ENCODE peak calls at places on chromosomes 11 and 22, in ten cellular contexts. N is astrocyte; B is cardiac fibroblast; Q is NCI-H524; C is naive thymus-derived CD8-positive, alpha-beta T cell; U is KBM-7; W is HT-29; L is NCI-H1436; I is sciatic nerve; F is glomerular endothelial cell. Z is an unnamed sample.
A peak's percentile ranks its signal among the peaks of the same experiment; 100 is the strongest.

GRCh38 chr22:40462195-40462988 is 92.0 kb downstream of the SGSM3 start:
- DNase-seq in W (no peak), L (no peak), U (peak; percentile 35), C (peak; percentile 18), N (no peak), I (no peak), B (no peak), Q (no peak), F (no peak), Z (no peak)

GRCh38 chr11:62337682-62338181 is 484 bp downstream of the ASRGL1 start:
- DNase-seq in I (peak; percentile 61), N (no peak), C (peak; percentile 1), F (no peak), Q (peak; percentile 10), U (no peak), B (peak; percentile 3), W (peak; percentile 58), L (no peak), Z (peak; percentile 50)

GRCh38 chr11:77188912-77189491 is 61.0 kb downstream of the MYO7A start:
- DNase-seq in W (peak; percentile 73), C (no peak), B (no peak), Q (no peak), F (no peak), I (no peak), U (no peak), N (no peak), L (no peak), Z (peak; percentile 39)

GRCh38 chr11:67276821-67277230 is 10.6 kb downstream of the GRK2 start:
- DNase-seq in C (no peak), N (no peak), B (peak; percentile 41), Q (no peak), F (no peak), I (peak; percentile 69), W (peak; percentile 64), U (peak; percentile 97), L (no peak), Z (peak; percentile 73)

GRCh38 chr22:49968313-49968830 is 7.8 kb downstream of the PIM3 start:
- DNase-seq in F (no peak), W (no peak), C (no peak), N (no peak), U (no peak), Q (no peak), B (no peak), I (no peak), L (no peak), Z (peak; percentile 48)

GRCh38 chr11:33999393-33999792 is 52.1 kb upstream of the CAPRIN1 start:
- DNase-seq in L (no peak), C (no peak), W (no peak), U (no peak), B (no peak), I (no peak), Q (no peak), F (no peak), N (no peak), Z (no peak)

GRCh38 chr11:44760917-44761545 is 34.3 kb downstream of the TSPAN18 start:
- DNase-seq in C (no peak), W (peak; percentile 22), B (peak; percentile 85), N (peak; percentile 91), U (no peak), F (no peak), L (no peak), Q (peak; percentile 89), I (peak; percentile 59), Z (no peak)

GRCh38 chr11:13861411-13861810 is 101.1 kb upstream of the SPON1 start:
- DNase-seq in F (no peak), U (no peak), N (no peak), L (no peak), W (no peak), B (no peak), C (peak; percentile 4), I (no peak), Q (no peak), Z (no peak)

GRCh38 chr22:42700355-42700754 is 20.3 kb downstream of the A4GALT start:
- DNase-seq in B (no peak), W (no peak), N (no peak), F (no peak), C (no peak), L (no peak), Q (no peak), I (no peak), U (no peak), Z (no peak)

GRCh38 chr11:131033151-131033651 is 116.9 kb upstream of the SNX19 start:
- DNase-seq in B (peak; percentile 92), W (peak; percentile 86), U (no peak), L (no peak), Q (no peak), I (no peak), N (peak; percentile 99), C (no peak), F (no peak), Z (no peak)

GRCh38 chr11:96333076-96333744 is 9.8 kb downstream of the MAML2 start:
- DNase-seq in C (no peak), U (no peak), W (no peak), Q (no peak), I (no peak), B (peak; percentile 51), F (no peak), N (peak; percentile 68), L (no peak), Z (no peak)

GRCh38 chr11:15988693-15989231 is 367.6 kb downstream of the SOX6 start:
- DNase-seq in I (no peak), N (no peak), L (no peak), B (peak; percentile 18), F (no peak), W (peak; percentile 11), Q (no peak), U (no peak), C (no peak), Z (no peak)

GRCh38 chr11:69280451-69280850 is 13.5 kb upstream of the MYEOV start:
- DNase-seq in U (no peak), B (peak; percentile 59), L (no peak), F (no peak), N (peak; percentile 94), I (no peak), C (no peak), W (peak; percentile 46), Q (no peak), Z (no peak)

GRCh38 chr22:49208768-49209252 is 618.9 kb downstream of the BRD1 start:
- DNase-seq in B (no peak), C (no peak), N (no peak), L (no peak), U (no peak), F (no peak), I (peak; percentile 22), Q (no peak), W (no peak), Z (no peak)

GRCh38 chr22:40679964-40680818 is 907 bp downstream of the MCHR1 start:
- DNase-seq in W (peak; percentile 5), B (peak; percentile 20), Q (peak; percentile 82), L (no peak), I (no peak), U (no peak), C (no peak), N (no peak), F (no peak), Z (no peak)

GRCh38 chr11:116603783-116604323 is 168.9 kb downstream of the BUD13 start:
- DNase-seq in B (no peak), L (no peak), Q (no peak), W (no peak), F (no peak), C (no peak), U (no peak), I (peak; percentile 34), N (no peak), Z (no peak)

GRCh38 chr22:40511604-40512003 is 124.9 kb downstream of the MRTFA start:
- DNase-seq in W (no peak), N (no peak), U (no peak), Q (no peak), C (no peak), L (no peak), B (no peak), F (no peak), I (no peak), Z (no peak)

GRCh38 chr11:70158201-70158600 is 44.9 kb upstream of the FADD start:
- DNase-seq in W (peak; percentile 52), U (no peak), C (no peak), L (no peak), N (no peak), I (no peak), F (no peak), B (peak; percentile 9), Q (peak; percentile 7), Z (no peak)

GRCh38 chr11:119671561-119672015 is 57.4 kb downstream of the NECTIN1 start:
- DNase-seq in F (no peak), U (no peak), Q (no peak), L (no peak), B (peak; percentile 58), N (peak; percentile 10), I (no peak), C (no peak), W (no peak), Z (no peak)

GRCh38 chr11:130999992-131000770 is 83.9 kb upstream of the SNX19 start:
- DNase-seq in W (peak; percentile 62), C (no peak), U (no peak), Q (no peak), B (peak; percentile 98), L (no peak), N (peak; percentile 95), I (no peak), F (peak; percentile 5), Z (no peak)

GRCh38 chr22:42673898-42674390 is 24.8 kb upstream of the CYB5R3 start:
- DNase-seq in W (no peak), C (no peak), L (no peak), F (no peak), I (no peak), Q (no peak), N (peak; percentile 25), B (peak; percentile 38), U (no peak), Z (no peak)

GRCh38 chr11:27757953-27758352 is 57.7 kb upstream of the BDNF start:
- DNase-seq in I (no peak), C (no peak), N (peak; percentile 98), Q (no peak), W (no peak), U (no peak), F (no peak), L (no peak), B (peak; percentile 68), Z (no peak)

GRCh38 chr11:95242990-95243590 is 12.1 kb upstream of the SESN3 start:
- DNase-seq in C (no peak), U (no peak), W (no peak), I (no peak), L (no peak), N (no peak), Q (no peak), B (no peak), F (no peak), Z (no peak)

GRCh38 chr11:108483163-108483562 is 15.0 kb downstream of the POGLUT3 start:
- DNase-seq in W (no peak), L (no peak), U (no peak), Q (no peak), F (no peak), N (peak; percentile 70), I (no peak), C (no peak), B (peak; percentile 11), Z (no peak)

GRCh38 chr11:10900686-10901415 is 43.0 kb upstream of the ZBED5 start:
- DNase-seq in I (no peak), N (peak; percentile 35), U (peak; percentile 21), Q (no peak), C (no peak), B (no peak), W (no peak), L (no peak), F (no peak), Z (no peak)

GRCh38 chr22:37635157-37635556 is 4.3 kb upstream of the SH3BP1 start:
- DNase-seq in U (no peak), Q (no peak), N (no peak), L (no peak), W (no peak), F (no peak), I (no peak), C (no peak), B (no peak), Z (no peak)

GRCh38 chr11:71418643-71419042 is 29.6 kb downstream of the DHCR7 start:
- DNase-seq in B (no peak), U (no peak), F (no peak), L (no peak), Q (peak; percentile 66), C (no peak), W (no peak), I (no peak), N (no peak), Z (no peak)

GRCh38 chr11:32396991-32397390 is 38.3 kb downstream of the WT1 start:
- DNase-seq in N (peak; percentile 35), U (no peak), W (no peak), C (no peak), F (no peak), Q (no peak), I (no peak), L (no peak), B (peak; percentile 84), Z (no peak)

Z was measured in lower lobe of right lung.